ENCODE peak calls at places on chromosomes 7 and 10, in seven cellular contexts. M, D, N, Q, V, S and I are unnamed samples.

GRCh38 chr10:4937346-4937745 is 25.9 kb upstream of the AKR1C1 start:
- DNase-seq in S (no peak), V (no peak), N (no peak), Q (no peak), D (no peak), M (no peak), I (no peak)

GRCh38 chr10:3624367-3624766 is 160.6 kb downstream of the KLF6 start:
- DNase-seq in M (no peak), V (no peak), S (no peak), Q (peak; percentile 88), D (no peak), N (no peak), I (peak; percentile 66)

GRCh38 chr7:47724335-47724982 is 142.5 kb upstream of the TNS3 start:
- DNase-seq in S (no peak), D (no peak), M (no peak), N (no peak), V (no peak), Q (peak; percentile 96), I (peak; percentile 75)

GRCh38 chr10:71489077-71489476 is 92.4 kb downstream of the CDH23 start:
- DNase-seq in S (no peak), V (no peak), D (no peak), Q (no peak), N (no peak), M (no peak), I (no peak)

GRCh38 chr10:69751216-69751615 is 50.5 kb upstream of the COL13A1 start:
- DNase-seq in S (no peak), D (no peak), Q (no peak), M (no peak), V (peak; percentile 24), N (no peak), I (no peak)

GRCh38 chr10:32256613-32257437 is 90.1 kb downstream of the EPC1 start:
- DNase-seq in M (peak; percentile 64), V (no peak), Q (peak; percentile 37), D (peak; percentile 76), N (peak; percentile 79), S (peak; percentile 45), I (no peak)

GRCh38 chr10:42990016-42990720 is 86.7 kb upstream of the RET start:
- DNase-seq in D (no peak), V (no peak), S (no peak), N (no peak), Q (no peak), M (no peak), I (peak; percentile 33)

GRCh38 chr7:80918909-80919721 is at the start of gene SEMA3C:
- DNase-seq in S (peak; percentile 92), V (peak; percentile 92), M (peak; percentile 90), N (peak; percentile 78), Q (peak; percentile 94), D (peak; percentile 90), I (peak; percentile 89)

GRCh38 chr10:128096486-128097199 is 29.6 kb downstream of the MKI67 start:
- DNase-seq in D (no peak), M (no peak), N (no peak), S (no peak), V (no peak), Q (no peak), I (no peak)

GRCh38 chr7:12067156-12067831 is 143.8 kb upstream of the TMEM106B start:
- DNase-seq in V (no peak), N (peak; percentile 52), Q (peak; percentile 66), D (peak; percentile 67), M (no peak), S (no peak), I (peak; percentile 25)

GRCh38 chr10:132557696-132558515 is 20.3 kb downstream of the INPP5A start:
- DNase-seq in M (no peak), V (peak; percentile 24), D (no peak), Q (no peak), S (no peak), N (no peak), I (no peak)

GRCh38 chr10:47261121-47261520 is 38.9 kb upstream of the GDF10 start:
- DNase-seq in D (peak; percentile 9), N (no peak), V (no peak), S (no peak), Q (no peak), M (no peak), I (no peak)

GRCh38 chr7:27548304-27548703 is 114.4 kb downstream of the HIBADH start:
- DNase-seq in D (no peak), Q (no peak), N (no peak), V (no peak), M (no peak), S (no peak), I (no peak)

GRCh38 chr7:116522247-116522646 is 2.6 kb upstream of the CAV1 start:
- DNase-seq in S (no peak), Q (peak; percentile 84), V (no peak), D (no peak), N (no peak), M (no peak), I (peak; percentile 58)
- H3K27ac ChIP-seq in S (no peak overlapping the region), Q (no peak overlapping the region), V (no peak overlapping the region), D (no peak overlapping the region), N (no peak overlapping the region), M (peak overlapping the region; percentile 98), I (peak overlapping the region; percentile 81)

GRCh38 chr7:39958038-39958437 is 8.0 kb downstream of the CDK13 start:
- DNase-seq in M (no peak), Q (no peak), S (no peak), V (no peak), D (no peak), N (no peak), I (no peak)
- H3K4me1 ChIP-seq in M (peaks cover 73% of the 10 kb centered on the region), Q (peaks cover 7% of the 10 kb centered on the region), S (peaks cover 3% of the 10 kb centered on the region), V (no peaks in the 10 kb centered on the region), D (peaks cover 58% of the 10 kb centered on the region), N (peaks cover 43% of the 10 kb centered on the region), I (peaks cover 4% of the 10 kb centered on the region)

GRCh38 chr7:51101111-51101757 is 215.4 kb downstream of the COBL start:
- DNase-seq in S (no peak), Q (no peak), D (no peak), M (no peak), V (no peak), N (no peak), I (no peak)
- H3K4me3 ChIP-seq in S (no peak overlapping the region), Q (no peak overlapping the region), D (no peak overlapping the region), M (no peak overlapping the region), V (no peak overlapping the region), N (no peak overlapping the region), I (no peak overlapping the region)

GRCh38 chr7:38181111-38181510 is 3.1 kb downstream of the STARD3NL start:
- DNase-seq in D (no peak), V (no peak), Q (no peak), S (no peak), M (no peak), N (no peak), I (no peak)

GRCh38 chr7:38177621-38178003 is 433 bp upstream of the STARD3NL start:
- DNase-seq in S (no peak), Q (no peak), M (no peak), V (no peak), D (no peak), N (no peak), I (no peak)

GRCh38 chr7:38178004-38178694 is at the start of gene STARD3NL:
- DNase-seq in M (peak; percentile 93), Q (peak; percentile 100), S (peak; percentile 97), D (peak; percentile 95), N (peak; percentile 100), V (peak; percentile 97), I (peak; percentile 98)

GRCh38 chr7:38178695-38179344 is 775 bp downstream of the STARD3NL start:
- DNase-seq in M (no peak), D (no peak), Q (peak; percentile 54), V (no peak), S (no peak), N (no peak), I (no peak)

GRCh38 chr7:38179719-38180333 is 1.8 kb downstream of the STARD3NL start:
- DNase-seq in S (no peak), D (no peak), V (no peak), Q (peak; percentile 37), N (no peak), M (no peak), I (no peak)
- H3K27ac ChIP-seq in S (peak overlapping the region; percentile 56), D (peak overlapping the region; percentile 91), V (peak overlapping the region; percentile 4), Q (peak overlapping the region; percentile 64), N (peak overlapping the region; percentile 94), M (peak overlapping the region; percentile 92), I (no peak overlapping the region)

DNA sequence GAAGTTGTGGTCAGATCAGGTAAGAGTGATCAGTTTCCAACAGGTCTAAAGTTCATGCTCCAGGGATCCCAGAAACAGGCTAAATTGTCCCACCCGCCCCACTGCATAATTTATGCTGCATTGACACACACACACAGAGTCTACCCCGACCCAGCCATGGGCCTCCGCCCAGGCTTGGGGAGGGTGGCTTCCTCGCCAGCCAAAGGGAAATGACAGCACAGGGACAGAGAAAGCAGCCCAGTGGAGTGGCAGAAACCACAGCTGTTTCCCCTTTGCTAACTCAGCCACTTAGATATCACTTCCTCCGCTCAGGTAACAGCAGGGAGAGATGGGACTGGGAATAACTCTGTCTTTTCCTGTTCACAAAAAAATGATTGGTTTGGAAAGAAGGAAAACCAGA is 9.4 kb downstream of the SH3PXD2A start:
- DNase-seq in Q (no peak), S (peak; percentile 44), D (peak; percentile 57), M (no peak), N (no peak), V (peak; percentile 69), I (no peak)
- H3K4me1 ChIP-seq in Q (peaks cover 20% of the 10 kb centered on the region), S (peaks cover 34% of the 10 kb centered on the region), D (peaks cover 75% of the 10 kb centered on the region), M (peaks cover 83% of the 10 kb centered on the region), N (peaks cover 46% of the 10 kb centered on the region), V (peaks cover 4% of the 10 kb centered on the region), I (peaks cover 9% of the 10 kb centered on the region)

DNA sequence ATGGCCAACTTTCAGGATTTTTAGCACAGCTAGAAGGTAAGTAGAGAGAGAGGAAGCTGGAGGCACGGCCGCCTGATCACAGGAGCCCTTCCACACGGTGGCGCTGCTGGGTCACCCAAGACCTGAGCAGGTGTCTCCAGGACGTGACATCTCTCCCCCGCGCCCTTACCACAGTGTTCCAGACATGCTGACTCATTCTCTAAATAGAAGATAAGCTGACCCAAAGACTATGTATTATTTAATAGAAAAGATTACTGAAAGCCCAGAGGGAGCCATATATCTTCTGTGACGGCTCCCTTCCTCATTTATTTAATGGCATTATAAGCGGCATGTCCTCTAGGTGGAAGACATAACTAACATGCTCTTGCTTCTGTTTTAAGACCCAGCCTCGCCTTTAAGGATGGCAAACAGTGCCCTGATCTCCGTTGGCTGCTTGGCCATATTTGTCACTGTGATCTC is 26.0 kb upstream of the MALSU1 start:
- DNase-seq in S (peak; percentile 78), M (peak; percentile 82), N (peak; percentile 82), D (peak; percentile 94), V (peak; percentile 88), Q (peak; percentile 96), I (peak; percentile 76)
- H3K4me3 ChIP-seq in S (no peak overlapping the region), M (no peak overlapping the region), N (no peak overlapping the region), D (no peak overlapping the region), V (no peak overlapping the region), Q (no peak overlapping the region), I (no peak overlapping the region)

GRCh38 chr7:129550673-129551360 is 48.5 kb downstream of the SMKR1 start:
- DNase-seq in Q (no peak), N (no peak), S (no peak), V (no peak), M (no peak), D (no peak), I (no peak)
- H3K27ac ChIP-seq in Q (no peak overlapping the region), N (no peak overlapping the region), S (no peak overlapping the region), V (no peak overlapping the region), M (no peak overlapping the region), D (no peak overlapping the region), I (no peak overlapping the region)